ENCODE peak calls at places on chromosome 21, in ten cellular contexts. R, D, W, Q, P, O, G, F, V and S are unnamed samples.

GRCh38 chr21:39153842-39154241 is 29.4 kb downstream of the PSMG1 start:
- DNase-seq in R (no peak), D (no peak), W (no peak), Q (no peak), P (no peak), O (no peak), G (no peak), F (peak; percentile 19), V (no peak), S (no peak)

GRCh38 chr21:43211085-43212071 is 42.6 kb downstream of the CRYAA start:
- DNase-seq in R (no peak), D (no peak), W (no peak), Q (no peak), P (peak; percentile 67), O (peak; percentile 28), G (peak; percentile 41), F (no peak), V (no peak), S (peak; percentile 25)

GRCh38 chr21:38807481-38807880 is 1.8 kb downstream of the ETS2 start:
- DNase-seq in R (no peak), D (no peak), W (no peak), Q (no peak), P (no peak), O (no peak), G (no peak), F (no peak), V (no peak), S (no peak)

GRCh38 chr21:32795376-32795775 is 23.8 kb upstream of the PAXBP1 start:
- DNase-seq in R (no peak), D (no peak), W (no peak), Q (no peak), P (no peak), O (no peak), G (no peak), F (no peak), V (no peak), S (no peak)

GRCh38 chr21:39121600-39122355 is 61.5 kb downstream of the PSMG1 start:
- DNase-seq in R (no peak), D (peak; percentile 55), W (no peak), Q (no peak), P (no peak), O (no peak), G (no peak), F (peak; percentile 48), V (peak; percentile 40), S (no peak)

GRCh38 chr21:37166733-37167132 is 93.7 kb downstream of the TTC3 start:
- DNase-seq in R (peak; percentile 12), D (no peak), W (no peak), Q (no peak), P (no peak), O (no peak), G (peak; percentile 12), F (peak; percentile 21), V (peak; percentile 3), S (peak; percentile 50)

GRCh38 chr21:37225440-37225839 is 41.7 kb downstream of the VPS26C start:
- DNase-seq in R (no peak), D (peak; percentile 5), W (no peak), Q (no peak), P (no peak), O (no peak), G (no peak), F (no peak), V (no peak), S (no peak)

GRCh38 chr21:35904995-35905972 is 155.0 kb downstream of the SETD4 start:
- DNase-seq in R (no peak), D (peak; percentile 72), W (no peak), Q (peak; percentile 24), P (no peak), O (no peak), G (no peak), F (no peak), V (no peak), S (no peak)

GRCh38 chr21:44870748-44871495 is 2.6 kb downstream of the PTTG1IP start:
- DNase-seq in R (no peak), D (no peak), W (no peak), Q (no peak), P (no peak), O (no peak), G (no peak), F (peak; percentile 73), V (no peak), S (no peak)

GRCh38 chr21:42829954-42830353 is 49.4 kb downstream of the WDR4 start:
- DNase-seq in R (no peak), D (peak; percentile 52), W (no peak), Q (no peak), P (no peak), O (no peak), G (no peak), F (no peak), V (no peak), S (no peak)

GRCh38 chr21:45292399-45293213 is 4.9 kb upstream of the POFUT2 start:
- DNase-seq in R (peak; percentile 77), D (peak; percentile 91), W (peak; percentile 83), Q (peak; percentile 81), P (peak; percentile 86), O (peak; percentile 85), G (peak; percentile 93), F (peak; percentile 57), V (peak; percentile 76), S (peak; percentile 76)

GRCh38 chr21:25709684-25710265 is 24.9 kb downstream of the ATP5PF start:
- DNase-seq in R (no peak), D (no peak), W (no peak), Q (no peak), P (peak; percentile 13), O (no peak), G (no peak), F (no peak), V (no peak), S (no peak)
- TF ChIP-seq CTCF in R (no peak), D (no peak), W (no peak), Q (no peak), P (no peak), O (no peak), G (no peak), F (no peak), V (no peak), S (no peak)

DNA sequence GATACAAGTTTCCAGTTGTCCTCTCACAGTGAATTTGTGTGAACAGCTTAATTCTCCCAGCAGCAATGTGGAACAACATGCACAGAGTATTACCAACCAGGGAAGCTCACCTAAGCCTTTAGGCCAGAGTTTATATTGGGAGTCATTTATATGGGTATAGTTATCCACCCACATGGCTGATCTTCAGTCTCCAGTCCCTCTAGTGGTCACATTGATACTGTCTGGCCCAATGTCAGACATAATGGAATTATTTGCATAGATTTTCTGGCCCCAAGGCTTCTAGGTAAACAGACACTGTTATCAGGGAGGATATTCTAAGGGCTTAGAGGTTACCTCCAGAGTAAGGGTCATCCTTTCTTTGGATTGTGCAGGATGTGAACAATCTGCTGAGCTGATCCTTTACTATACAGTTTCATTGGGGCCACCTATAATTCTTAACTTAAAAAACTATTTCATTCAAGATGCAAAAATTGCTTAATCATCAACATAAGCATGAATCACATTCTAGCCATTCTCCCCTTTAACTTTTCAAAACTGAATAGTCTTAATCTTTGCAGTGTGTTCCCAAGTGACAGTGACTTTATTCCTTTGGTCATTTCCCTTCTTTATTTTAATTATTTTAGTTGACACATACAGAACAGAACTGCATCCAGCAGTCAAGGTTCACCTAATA is 210.9 kb downstream of the LTN1 start:
- DNase-seq in R (peak; percentile 29), D (no peak), W (no peak), Q (peak; percentile 26), P (no peak), O (no peak), G (peak; percentile 6), F (peak; percentile 18), V (no peak), S (peak; percentile 13)
- TF ChIP-seq CTCF in R (no peak), D (no peak), W (peak; percentile 57), Q (peak; percentile 68), P (no peak), O (peak; percentile 62), G (peak; percentile 69), F (peak; percentile 79), V (peak; percentile 67), S (peak; percentile 41)

GRCh38 chr21:41509206-41509496 is 1.2 kb upstream of the TMPRSS2 start:
- DNase-seq in R (no peak), D (no peak), W (no peak), Q (no peak), P (no peak), O (no peak), G (no peak), F (no peak), V (no peak), S (no peak)
- TF ChIP-seq CTCF in R (no peak), D (no peak), W (no peak), Q (no peak), P (no peak), O (peak; percentile 23), G (no peak), F (no peak), V (no peak), S (no peak)

GRCh38 chr21:41166947-41167346 is 1.0 kb upstream of the BACE2 start:
- DNase-seq in R (no peak), D (no peak), W (no peak), Q (no peak), P (no peak), O (no peak), G (no peak), F (no peak), V (no peak), S (no peak)

GRCh38 chr21:41169701-41170100 is 1.7 kb downstream of the BACE2 start:
- DNase-seq in R (no peak), D (no peak), W (no peak), Q (no peak), P (no peak), O (no peak), G (no peak), F (peak; percentile 41), V (no peak), S (no peak)

GRCh38 chr21:41169258-41169576 is 1.3 kb downstream of the BACE2 start:
- DNase-seq in R (no peak), D (no peak), W (no peak), Q (no peak), P (no peak), O (no peak), G (no peak), F (no peak), V (no peak), S (no peak)

GRCh38 chr21:41167348-41168342 is at the start of gene BACE2:
- DNase-seq in R (peak; percentile 72), D (peak; percentile 77), W (peak; percentile 67), Q (peak; percentile 79), P (peak; percentile 69), O (peak; percentile 61), G (peak; percentile 76), F (peak; percentile 79), V (peak; percentile 41), S (peak; percentile 69)

DNA sequence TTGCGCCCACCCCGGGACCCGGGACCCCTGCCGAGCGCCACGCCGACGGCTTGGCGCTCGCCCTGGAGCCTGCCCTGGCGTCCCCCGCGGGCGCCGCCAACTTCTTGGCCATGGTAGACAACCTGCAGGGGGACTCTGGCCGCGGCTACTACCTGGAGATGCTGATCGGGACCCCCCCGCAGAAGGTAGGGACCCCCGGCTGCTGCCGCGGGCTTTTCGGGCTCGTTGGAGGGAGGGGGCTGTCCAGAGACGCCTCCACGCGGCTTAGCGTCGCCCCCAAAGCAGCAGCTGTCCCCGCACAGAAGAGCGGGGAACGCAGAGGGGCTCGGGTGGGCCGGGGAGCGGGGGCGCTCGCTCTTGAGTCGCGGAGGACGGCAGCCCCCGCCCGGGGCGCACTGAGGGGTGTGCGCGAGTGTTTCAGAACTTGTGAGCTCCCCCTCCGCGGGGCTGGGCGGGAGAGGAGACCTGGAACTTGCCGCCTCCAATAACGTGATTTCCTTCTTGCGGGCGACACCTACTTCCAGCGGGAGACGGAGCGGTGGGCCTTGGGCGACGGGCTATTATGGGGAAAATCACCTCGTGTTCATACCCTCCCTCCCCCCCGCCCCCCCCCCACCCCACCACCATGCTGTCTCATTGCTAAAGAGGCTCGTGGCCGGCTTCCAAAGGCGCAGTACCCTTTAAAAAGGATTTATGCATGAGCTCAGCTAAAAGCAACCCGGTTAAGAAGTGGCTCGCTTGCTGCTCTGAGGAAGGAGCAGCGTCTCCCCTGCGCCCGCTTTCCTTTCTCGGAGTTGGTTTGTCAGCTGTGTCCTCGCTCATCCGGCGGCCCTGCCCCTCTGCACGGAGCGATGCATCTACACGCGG is 664 bp downstream of the BACE2 start:
- DNase-seq in R (peak; percentile 29), D (peak; percentile 82), W (peak; percentile 38), Q (peak; percentile 66), P (peak; percentile 43), O (peak; percentile 37), G (peak; percentile 66), F (peak; percentile 53), V (peak; percentile 48), S (peak; percentile 15)
- TF ChIP-seq CTCF in R (no peak), D (no peak), W (no peak), Q (no peak), P (no peak), O (peak; percentile 15), G (peak; percentile 14), F (no peak), V (peak; percentile 11), S (no peak)